ENCODE peak calls at places on chromosomes 7 and 10, in ten cellular contexts. One of them, this sample, is unnamed.

GRCh38 chr10:43202224-43202656 is 64.0 kb downstream of the CSGALNACT2 start:
- DNase-seq in osteoblast: peak
- DNase-seq in body of pancreas: peak
- DNase-seq in GM12878: no peak
- DNase-seq in left ventricle myocardium inferior: no peak
- DNase-seq in coronary artery: peak
- DNase-seq in sigmoid colon: peak
- DNase-seq in hepatocyte: peak
- DNase-seq in A549: peak
- DNase-seq in tibial nerve: no peak
- DNase-seq in this sample: peak

GRCh38 chr7:142196066-142196840 is 61.6 kb downstream of the PRSS58 start:
- DNase-seq in osteoblast: no peak
- DNase-seq in body of pancreas: no peak
- DNase-seq in GM12878: no peak
- DNase-seq in left ventricle myocardium inferior: no peak
- DNase-seq in coronary artery: no peak
- DNase-seq in sigmoid colon: no peak
- DNase-seq in hepatocyte: no peak
- DNase-seq in A549: no peak
- DNase-seq in tibial nerve: no peak
- DNase-seq in this sample: no peak

GRCh38 chr10:29955308-29955935 is 104.0 kb downstream of the JCAD start:
- DNase-seq in osteoblast: no peak
- DNase-seq in body of pancreas: no peak
- DNase-seq in GM12878: no peak
- DNase-seq in left ventricle myocardium inferior: no peak
- DNase-seq in coronary artery: no peak
- DNase-seq in sigmoid colon: no peak
- DNase-seq in hepatocyte: no peak
- DNase-seq in A549: peak
- DNase-seq in tibial nerve: no peak
- DNase-seq in this sample: no peak

GRCh38 chr10:21950566-21950965 is 53.0 kb downstream of the DNAJC1 start:
- DNase-seq in osteoblast: no peak
- DNase-seq in body of pancreas: no peak
- DNase-seq in GM12878: no peak
- DNase-seq in left ventricle myocardium inferior: no peak
- DNase-seq in coronary artery: no peak
- DNase-seq in sigmoid colon: no peak
- DNase-seq in hepatocyte: no peak
- DNase-seq in A549: no peak
- DNase-seq in tibial nerve: no peak
- DNase-seq in this sample: no peak

GRCh38 chr7:143205560-143206293 is 16.1 kb upstream of the TAS2R40 start:
- DNase-seq in osteoblast: no peak
- DNase-seq in body of pancreas: peak
- DNase-seq in GM12878: peak
- DNase-seq in left ventricle myocardium inferior: no peak
- DNase-seq in coronary artery: no peak
- DNase-seq in sigmoid colon: peak
- DNase-seq in hepatocyte: no peak
- DNase-seq in A549: no peak
- DNase-seq in tibial nerve: no peak
- DNase-seq in this sample: no peak

GRCh38 chr7:98168181-98168903 is 42.9 kb upstream of the BHLHA15 start:
- DNase-seq in osteoblast: peak
- DNase-seq in body of pancreas: peak
- DNase-seq in GM12878: peak
- DNase-seq in left ventricle myocardium inferior: no peak
- DNase-seq in coronary artery: no peak
- DNase-seq in sigmoid colon: no peak
- DNase-seq in hepatocyte: peak
- DNase-seq in A549: peak
- DNase-seq in tibial nerve: no peak
- DNase-seq in this sample: peak

GRCh38 chr7:1986366-1987083 is 246.2 kb downstream of the MAD1L1 start:
- DNase-seq in osteoblast: no peak
- DNase-seq in body of pancreas: no peak
- DNase-seq in GM12878: no peak
- DNase-seq in left ventricle myocardium inferior: no peak
- DNase-seq in coronary artery: no peak
- DNase-seq in sigmoid colon: no peak
- DNase-seq in hepatocyte: no peak
- DNase-seq in A549: no peak
- DNase-seq in tibial nerve: no peak
- DNase-seq in this sample: no peak

GRCh38 chr7:136857573-136857972 is 10.9 kb upstream of the CHRM2 start:
- DNase-seq in osteoblast: no peak
- DNase-seq in body of pancreas: no peak
- DNase-seq in GM12878: no peak
- DNase-seq in left ventricle myocardium inferior: no peak
- DNase-seq in coronary artery: no peak
- DNase-seq in sigmoid colon: no peak
- DNase-seq in hepatocyte: peak
- DNase-seq in A549: no peak
- DNase-seq in tibial nerve: no peak
- DNase-seq in this sample: no peak

GRCh38 chr10:98420786-98421185 is 5.8 kb upstream of the PYROXD2 start:
- DNase-seq in osteoblast: peak
- DNase-seq in body of pancreas: no peak
- DNase-seq in GM12878: no peak
- DNase-seq in left ventricle myocardium inferior: peak
- DNase-seq in coronary artery: peak
- DNase-seq in sigmoid colon: peak
- DNase-seq in hepatocyte: no peak
- DNase-seq in A549: no peak
- DNase-seq in tibial nerve: no peak
- DNase-seq in this sample: no peak

GRCh38 chr7:106597751-106598619 is 63.0 kb downstream of the CCDC71L start:
- DNase-seq in osteoblast: no peak
- DNase-seq in body of pancreas: no peak
- DNase-seq in GM12878: no peak
- DNase-seq in left ventricle myocardium inferior: no peak
- DNase-seq in coronary artery: no peak
- DNase-seq in sigmoid colon: no peak
- DNase-seq in hepatocyte: no peak
- DNase-seq in A549: no peak
- DNase-seq in tibial nerve: no peak
- DNase-seq in this sample: no peak

GRCh38 chr10:114498413-114499111 is 94.3 kb upstream of the AFAP1L2 start:
- DNase-seq in osteoblast: no peak
- DNase-seq in body of pancreas: no peak
- DNase-seq in GM12878: peak
- DNase-seq in left ventricle myocardium inferior: no peak
- DNase-seq in coronary artery: no peak
- DNase-seq in sigmoid colon: no peak
- DNase-seq in hepatocyte: no peak
- DNase-seq in A549: no peak
- DNase-seq in tibial nerve: no peak
- DNase-seq in this sample: no peak

GRCh38 chr10:114426476-114426875 is 22.2 kb upstream of the AFAP1L2 start:
- DNase-seq in osteoblast: no peak
- DNase-seq in body of pancreas: peak
- DNase-seq in GM12878: no peak
- DNase-seq in left ventricle myocardium inferior: no peak
- DNase-seq in coronary artery: no peak
- DNase-seq in sigmoid colon: no peak
- DNase-seq in hepatocyte: no peak
- DNase-seq in A549: no peak
- DNase-seq in tibial nerve: no peak
- DNase-seq in this sample: no peak

GRCh38 chr7:40133561-40134427 is 628 bp downstream of the MPLKIP start:
- DNase-seq in osteoblast: peak
- DNase-seq in body of pancreas: peak
- DNase-seq in GM12878: no peak
- DNase-seq in left ventricle myocardium inferior: no peak
- DNase-seq in coronary artery: peak
- DNase-seq in sigmoid colon: no peak
- DNase-seq in hepatocyte: peak
- DNase-seq in A549: no peak
- DNase-seq in tibial nerve: no peak
- DNase-seq in this sample: no peak
- H3K27ac ChIP-seq in osteoblast: peak
- H3K27ac ChIP-seq in body of pancreas: peak
- H3K27ac ChIP-seq in GM12878: peak
- H3K27ac ChIP-seq in left ventricle myocardium inferior: peak
- H3K27ac ChIP-seq in coronary artery: peak
- H3K27ac ChIP-seq in sigmoid colon: peak
- H3K27ac ChIP-seq in hepatocyte: peak
- H3K27ac ChIP-seq in A549: peak
- H3K27ac ChIP-seq in tibial nerve: peak
- H3K27ac ChIP-seq in this sample: peak

DNA sequence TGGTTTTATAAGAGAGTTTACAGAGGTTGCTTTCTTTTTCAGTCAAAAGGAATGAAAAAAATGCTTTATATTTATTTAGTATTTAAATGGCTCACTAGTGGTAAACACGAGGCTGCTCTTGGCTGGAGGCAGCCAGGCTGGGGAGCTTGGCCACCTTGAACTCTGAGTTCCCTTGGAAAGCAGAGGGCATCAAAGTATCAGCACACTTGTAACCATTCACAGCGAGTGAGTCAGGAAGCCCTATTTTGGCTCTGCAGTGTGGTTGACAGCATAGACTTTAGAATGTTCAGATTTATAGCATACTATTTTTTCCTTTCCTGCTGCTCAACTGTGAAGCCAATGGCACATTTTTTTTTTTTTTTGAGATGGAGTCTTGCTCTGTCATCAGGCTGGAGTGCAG is 51.6 kb downstream of the CYCS start:
- DNase-seq in osteoblast: no peak
- DNase-seq in body of pancreas: peak
- DNase-seq in GM12878: no peak
- DNase-seq in left ventricle myocardium inferior: no peak
- DNase-seq in coronary artery: no peak
- DNase-seq in sigmoid colon: no peak
- DNase-seq in hepatocyte: peak
- DNase-seq in A549: peak
- DNase-seq in tibial nerve: no peak
- DNase-seq in this sample: no peak
- H3K27ac ChIP-seq in osteoblast: peak
- H3K27ac ChIP-seq in body of pancreas: peak
- H3K27ac ChIP-seq in GM12878: no peak
- H3K27ac ChIP-seq in left ventricle myocardium inferior: no peak
- H3K27ac ChIP-seq in coronary artery: no peak
- H3K27ac ChIP-seq in sigmoid colon: no peak
- H3K27ac ChIP-seq in hepatocyte: no peak
- H3K27ac ChIP-seq in A549: no peak
- H3K27ac ChIP-seq in tibial nerve: no peak
- H3K27ac ChIP-seq in this sample: no peak

GRCh38 chr10:620971-621370 is 68.5 kb downstream of the DIP2C start:
- DNase-seq in osteoblast: no peak
- DNase-seq in body of pancreas: no peak
- DNase-seq in GM12878: no peak
- DNase-seq in left ventricle myocardium inferior: no peak
- DNase-seq in coronary artery: no peak
- DNase-seq in sigmoid colon: no peak
- DNase-seq in hepatocyte: no peak
- DNase-seq in A549: no peak
- DNase-seq in tibial nerve: no peak
- DNase-seq in this sample: no peak

GRCh38 chr10:619710-620109 is 69.8 kb downstream of the DIP2C start:
- DNase-seq in osteoblast: no peak
- DNase-seq in body of pancreas: no peak
- DNase-seq in GM12878: no peak
- DNase-seq in left ventricle myocardium inferior: no peak
- DNase-seq in coronary artery: no peak
- DNase-seq in sigmoid colon: no peak
- DNase-seq in hepatocyte: no peak
- DNase-seq in A549: no peak
- DNase-seq in tibial nerve: no peak
- DNase-seq in this sample: no peak

GRCh38 chr10:620417-620816 is 69.1 kb downstream of the DIP2C start:
- DNase-seq in osteoblast: no peak
- DNase-seq in body of pancreas: no peak
- DNase-seq in GM12878: peak
- DNase-seq in left ventricle myocardium inferior: no peak
- DNase-seq in coronary artery: no peak
- DNase-seq in sigmoid colon: no peak
- DNase-seq in hepatocyte: no peak
- DNase-seq in A549: no peak
- DNase-seq in tibial nerve: no peak
- DNase-seq in this sample: no peak

GRCh38 chr10:617471-617870 is 72.0 kb downstream of the DIP2C start:
- DNase-seq in osteoblast: no peak
- DNase-seq in body of pancreas: no peak
- DNase-seq in GM12878: no peak
- DNase-seq in left ventricle myocardium inferior: no peak
- DNase-seq in coronary artery: no peak
- DNase-seq in sigmoid colon: no peak
- DNase-seq in hepatocyte: no peak
- DNase-seq in A549: no peak
- DNase-seq in tibial nerve: no peak
- DNase-seq in this sample: no peak

GRCh38 chr10:618229-618989 is 71.1 kb downstream of the DIP2C start:
- DNase-seq in osteoblast: no peak
- DNase-seq in body of pancreas: no peak
- DNase-seq in GM12878: no peak
- DNase-seq in left ventricle myocardium inferior: peak
- DNase-seq in coronary artery: no peak
- DNase-seq in sigmoid colon: no peak
- DNase-seq in hepatocyte: no peak
- DNase-seq in A549: no peak
- DNase-seq in tibial nerve: no peak
- DNase-seq in this sample: no peak
- H3K27ac ChIP-seq in osteoblast: no peak
- H3K27ac ChIP-seq in body of pancreas: peak
- H3K27ac ChIP-seq in GM12878: no peak
- H3K27ac ChIP-seq in left ventricle myocardium inferior: peak
- H3K27ac ChIP-seq in coronary artery: peak
- H3K27ac ChIP-seq in sigmoid colon: peak
- H3K27ac ChIP-seq in hepatocyte: no peak
- H3K27ac ChIP-seq in A549: no peak
- H3K27ac ChIP-seq in tibial nerve: no peak
- H3K27ac ChIP-seq in this sample: peak

DNA sequence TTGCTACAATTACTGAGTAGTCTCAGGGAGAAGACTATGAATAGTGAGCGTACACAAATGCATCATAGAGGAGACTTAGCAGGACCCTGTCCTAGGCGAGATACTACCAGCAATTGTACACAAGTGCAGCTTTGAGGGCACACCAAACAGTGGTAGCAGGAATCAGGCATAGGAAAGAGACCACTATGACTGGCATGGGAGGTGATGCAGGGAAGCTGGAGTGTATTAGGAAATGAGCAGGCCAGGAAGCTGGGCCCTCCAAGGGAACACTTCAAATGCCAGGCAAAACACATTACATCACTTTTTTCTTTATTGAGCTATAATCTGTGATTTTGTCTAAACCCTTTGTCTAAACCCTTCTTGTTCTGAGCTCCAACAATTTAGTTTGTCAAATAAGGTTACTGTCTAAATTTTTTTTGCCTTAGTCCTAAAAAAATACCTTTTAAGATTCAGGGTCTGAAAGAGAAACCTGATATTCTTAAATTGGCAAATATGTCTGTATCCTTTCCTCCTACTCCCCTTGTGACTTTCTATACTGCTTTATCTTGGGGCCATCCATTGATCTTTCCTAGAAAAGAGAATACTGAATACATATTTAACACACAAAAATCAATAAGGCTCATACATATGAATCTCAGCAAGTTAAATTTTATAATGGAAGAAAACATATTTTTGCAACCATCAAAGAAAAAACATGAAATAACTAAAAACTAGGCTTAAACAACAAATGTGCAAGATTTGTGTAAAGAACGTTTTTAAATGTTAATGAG is 193.8 kb upstream of the PHYHIPL start:
- DNase-seq in osteoblast: no peak
- DNase-seq in body of pancreas: no peak
- DNase-seq in GM12878: no peak
- DNase-seq in left ventricle myocardium inferior: no peak
- DNase-seq in coronary artery: no peak
- DNase-seq in sigmoid colon: no peak
- DNase-seq in hepatocyte: no peak
- DNase-seq in A549: no peak
- DNase-seq in tibial nerve: no peak
- DNase-seq in this sample: no peak
- H3K27ac ChIP-seq in osteoblast: no peak
- H3K27ac ChIP-seq in body of pancreas: no peak
- H3K27ac ChIP-seq in GM12878: no peak
- H3K27ac ChIP-seq in left ventricle myocardium inferior: no peak
- H3K27ac ChIP-seq in coronary artery: no peak
- H3K27ac ChIP-seq in sigmoid colon: no peak
- H3K27ac ChIP-seq in hepatocyte: no peak
- H3K27ac ChIP-seq in A549: no peak
- H3K27ac ChIP-seq in tibial nerve: no peak
- H3K27ac ChIP-seq in this sample: no peak

This sample was measured in right atrium auricular region.